ENCODE peak calls at places on chromosomes 13 and 19, in eight cellular contexts. Y is suprapubic skin, V is IMR-90, X is astrocyte of the cerebellum, U is GM20000, T is GM23338, Z is body of pancreas, K is spleen. W is an unnamed sample.

GRCh38 chr19:13975870-13976269 is 23.6 kb downstream of the DCAF15 start:
- DNase-seq in Y (no peak), V (no peak), X (no peak), U (no peak), T (no peak), Z (no peak), K (no peak), W (no peak)

GRCh38 chr13:44280461-44280860 is 93.2 kb upstream of the SERP2 start:
- DNase-seq in Y (no peak), V (peak), X (no peak), U (no peak), T (no peak), Z (no peak), K (no peak), W (peak)

GRCh38 chr13:96020941-96021340 is 32.3 kb downstream of the UGGT2 start:
- DNase-seq in Y (no peak), V (no peak), X (no peak), U (no peak), T (no peak), Z (peak), K (no peak), W (no peak)

GRCh38 chr19:58181902-58182576 is 822 bp upstream of the ZNF274 start:
- DNase-seq in Y (peak), V (no peak), X (no peak), U (peak), T (peak), Z (peak), K (peak), W (peak)

GRCh38 chr13:27919299-27919933 is 384 bp upstream of the PDX1 start:
- DNase-seq in Y (no peak), V (no peak), X (no peak), U (peak), T (no peak), Z (peak), K (no peak), W (no peak)

GRCh38 chr13:77599351-77599750 is 63.8 kb downstream of the SCEL start:
- DNase-seq in Y (no peak), V (no peak), X (no peak), U (no peak), T (no peak), Z (no peak), K (no peak), W (no peak)

GRCh38 chr19:53389591-53390377 is 5.2 kb upstream of the ZNF765 start:
- DNase-seq in Y (no peak), V (no peak), X (no peak), U (no peak), T (peak), Z (no peak), K (no peak), W (no peak)

GRCh38 chr19:29843180-29844051 is 31.6 kb downstream of the CCNE1 start:
- DNase-seq in Y (peak), V (no peak), X (no peak), U (no peak), T (peak), Z (no peak), K (peak), W (no peak)

GRCh38 chr13:106858910-106859309 is 291.0 kb upstream of the ARGLU1 start:
- DNase-seq in Y (no peak), V (no peak), X (peak), U (no peak), T (peak), Z (no peak), K (no peak), W (no peak)

GRCh38 chr13:73138276-73138950 is 79.6 kb downstream of the KLF5 start:
- DNase-seq in Y (no peak), V (peak), X (no peak), U (no peak), T (peak), Z (peak), K (no peak), W (no peak)

GRCh38 chr13:41354416-41354815 is 43.3 kb downstream of the NAA16 start:
- DNase-seq in Y (no peak), V (peak), X (no peak), U (no peak), T (no peak), Z (no peak), K (no peak), W (no peak)

GRCh38 chr13:79482271-79482970 is 1.5 kb downstream of the NDFIP2 start:
- DNase-seq in Y (no peak), V (peak), X (no peak), U (no peak), T (no peak), Z (no peak), K (no peak), W (no peak)

GRCh38 chr19:8396563-8397203 is 6.5 kb downstream of the RAB11B start:
- DNase-seq in Y (peak), V (peak), X (no peak), U (peak), T (peak), Z (peak), K (peak), W (no peak)

GRCh38 chr13:24680258-24680920 is at the start of gene ATP12A:
- DNase-seq in Y (peak), V (no peak), X (no peak), U (peak), T (peak), Z (peak), K (no peak), W (no peak)

GRCh38 chr19:55540619-55541018 is 3.7 kb upstream of the SBK2 start:
- DNase-seq in Y (no peak), V (no peak), X (no peak), U (no peak), T (no peak), Z (no peak), K (no peak), W (no peak)

GRCh38 chr13:80340643-80341097 is 256 bp downstream of the SPRY2 start:
- DNase-seq in Y (peak), V (peak), X (no peak), U (peak), T (no peak), Z (no peak), K (no peak), W (no peak)

GRCh38 chr19:5354403-5354802 is 13.8 kb upstream of the PTPRS start:
- DNase-seq in Y (no peak), V (no peak), X (no peak), U (peak), T (peak), Z (no peak), K (no peak), W (no peak)

GRCh38 chr19:51016798-51017683 is 2.5 kb downstream of the KLK10 start:
- DNase-seq in Y (no peak), V (peak), X (no peak), U (peak), T (peak), Z (peak), K (peak), W (no peak)

GRCh38 chr19:33660426-33661160 is 38.8 kb downstream of the CHST8 start:
- DNase-seq in Y (no peak), V (no peak), X (no peak), U (no peak), T (peak), Z (no peak), K (no peak), W (peak)

GRCh38 chr13:77537302-77537919 is 1.9 kb downstream of the SCEL start:
- DNase-seq in Y (no peak), V (no peak), X (no peak), U (no peak), T (no peak), Z (no peak), K (no peak), W (no peak)

GRCh38 chr13:31965361-31966066 is 66.1 kb upstream of the FRY start:
- DNase-seq in Y (no peak), V (peak), X (peak), U (peak), T (no peak), Z (peak), K (no peak), W (no peak)

GRCh38 chr19:41228486-41228885 is 9.5 kb downstream of the AXL start:
- DNase-seq in Y (no peak), V (no peak), X (no peak), U (no peak), T (no peak), Z (no peak), K (no peak), W (no peak)

GRCh38 chr13:106887686-106888085 is 319.7 kb upstream of the ARGLU1 start:
- DNase-seq in Y (no peak), V (no peak), X (no peak), U (no peak), T (no peak), Z (no peak), K (no peak), W (no peak)

GRCh38 chr19:58572818-58573657 is at the start of gene MZF1:
- DNase-seq in Y (peak), V (peak), X (peak), U (peak), T (peak), Z (peak), K (peak), W (peak)

GRCh38 chr19:33677745-33678426 is 56.1 kb downstream of the CHST8 start:
- DNase-seq in Y (peak), V (no peak), X (no peak), U (no peak), T (peak), Z (no peak), K (peak), W (peak)

GRCh38 chr13:42574011-42574410 is at the start of gene TNFSF11:
- DNase-seq in Y (no peak), V (no peak), X (no peak), U (peak), T (peak), Z (no peak), K (no peak), W (no peak)

GRCh38 chr13:27133889-27134288 is 37.7 kb downstream of the USP12 start:
- DNase-seq in Y (no peak), V (no peak), X (no peak), U (no peak), T (no peak), Z (no peak), K (no peak), W (no peak)

GRCh38 chr19:3129112-3129511 is 6.7 kb upstream of the GNA15 start:
- DNase-seq in Y (no peak), V (peak), X (peak), U (no peak), T (peak), Z (no peak), K (no peak), W (no peak)

GRCh38 chr13:106597759-106598395 is 29.9 kb upstream of the ARGLU1 start:
- DNase-seq in Y (no peak), V (no peak), X (no peak), U (no peak), T (no peak), Z (no peak), K (no peak), W (no peak)

GRCh38 chr19:14434543-14435319 is 1.6 kb downstream of the PKN1 start:
- DNase-seq in Y (peak), V (peak), X (peak), U (no peak), T (no peak), Z (peak), K (peak), W (peak)

GRCh38 chr13:80336335-80336734 is 4.6 kb downstream of the SPRY2 start:
- DNase-seq in Y (no peak), V (peak), X (no peak), U (no peak), T (no peak), Z (no peak), K (no peak), W (no peak)

GRCh38 chr19:50694815-50695145 is 24.8 kb downstream of the SHANK1 start:
- DNase-seq in Y (no peak), V (no peak), X (no peak), U (no peak), T (peak), Z (no peak), K (no peak), W (no peak)

GRCh38 chr19:45542234-45542668 is 35.0 kb downstream of the VASP start:
- DNase-seq in Y (no peak), V (no peak), X (no peak), U (peak), T (no peak), Z (no peak), K (no peak), W (no peak)

GRCh38 chr19:10230155-10230903 is 802 bp downstream of the S1PR2 start:
- DNase-seq in Y (peak), V (peak), X (no peak), U (peak), T (peak), Z (peak), K (peak), W (no peak)
- TF ChIP-seq CTCF in Y (no peak), V (no peak), X (no peak), U (no peak), T (no peak), Z (no peak), K (no peak), W (no peak)

GRCh38 chr19:31286491-31286890 is 62.7 kb downstream of the TSHZ3 start:
- DNase-seq in Y (no peak), V (no peak), X (no peak), U (no peak), T (no peak), Z (no peak), K (peak), W (no peak)

GRCh38 chr19:31284621-31285020 is 64.6 kb downstream of the TSHZ3 start:
- DNase-seq in Y (no peak), V (no peak), X (no peak), U (no peak), T (no peak), Z (no peak), K (no peak), W (no peak)

GRCh38 chr19:31285744-31286143 is 63.5 kb downstream of the TSHZ3 start:
- DNase-seq in Y (no peak), V (peak), X (peak), U (peak), T (no peak), Z (no peak), K (peak), W (no peak)

GRCh38 chr19:31282346-31282745 is 66.9 kb downstream of the TSHZ3 start:
- DNase-seq in Y (no peak), V (no peak), X (no peak), U (no peak), T (no peak), Z (no peak), K (no peak), W (no peak)

DNA sequence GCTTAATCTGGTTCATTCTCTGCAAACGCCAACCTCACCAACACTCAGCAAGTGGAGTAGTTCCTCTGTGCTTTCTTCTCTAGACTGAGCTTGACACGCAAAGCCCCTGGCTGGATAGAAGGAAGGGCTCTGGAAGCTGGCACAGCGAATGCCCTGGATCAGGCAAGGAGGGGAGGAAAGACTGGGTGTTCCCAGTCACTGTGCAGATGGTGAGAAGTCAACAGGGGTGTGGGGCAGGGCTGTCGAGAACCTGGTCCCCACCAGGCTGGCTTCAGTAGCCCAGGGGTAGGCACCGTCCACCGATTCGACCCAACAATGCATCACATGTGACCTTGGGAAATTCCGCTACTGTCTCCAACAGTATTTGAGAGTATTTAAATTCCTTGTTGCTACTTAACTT is 65.5 kb downstream of the TSHZ3 start:
- DNase-seq in Y (no peak), V (no peak), X (no peak), U (no peak), T (peak), Z (no peak), K (peak), W (no peak)
- TF ChIP-seq CTCF in Y (no peak), V (no peak), X (no peak), U (no peak), T (no peak), Z (no peak), K (no peak), W (no peak)

GRCh38 chr13:45879666-45880065 is 28.1 kb upstream of the SIAH3 start:
- DNase-seq in Y (no peak), V (no peak), X (no peak), U (no peak), T (peak), Z (peak), K (no peak), W (no peak)
- TF ChIP-seq CTCF in Y (no peak), V (no peak), X (peak), U (no peak), T (peak), Z (peak), K (no peak), W (no peak)

GRCh38 chr19:6935069-6935468 is 47.7 kb downstream of the ADGRE1 start:
- DNase-seq in Y (no peak), V (no peak), X (no peak), U (no peak), T (no peak), Z (no peak), K (no peak), W (no peak)
- TF ChIP-seq CTCF in Y (no peak), V (no peak), X (no peak), U (no peak), T (no peak), Z (no peak), K (no peak), W (no peak)

GRCh38 chr19:18118420-18119242 is 21.1 kb downstream of the MAST3 start:
- DNase-seq in Y (no peak), V (peak), X (no peak), U (no peak), T (no peak), Z (peak), K (no peak), W (no peak)
- TF ChIP-seq CTCF in Y (no peak), V (no peak), X (no peak), U (no peak), T (no peak), Z (no peak), K (no peak), W (no peak)

GRCh38 chr13:33865945-33866344 is 48.0 kb downstream of the RFC3 start:
- DNase-seq in Y (no peak), V (no peak), X (no peak), U (peak), T (no peak), Z (no peak), K (no peak), W (no peak)
- TF ChIP-seq CTCF in Y (no peak), V (no peak), X (no peak), U (no peak), T (no peak), Z (no peak), K (no peak), W (no peak)

GRCh38 chr13:39766464-39767167 is 111.2 kb downstream of the COG6 start:
- DNase-seq in Y (no peak), V (no peak), X (no peak), U (no peak), T (no peak), Z (no peak), K (no peak), W (no peak)

GRCh38 chr13:39767791-39768564 is 112.5 kb downstream of the COG6 start:
- DNase-seq in Y (no peak), V (no peak), X (no peak), U (no peak), T (peak), Z (no peak), K (no peak), W (no peak)

GRCh38 chr13:39770514-39770913 is 115.1 kb downstream of the COG6 start:
- DNase-seq in Y (no peak), V (no peak), X (no peak), U (no peak), T (no peak), Z (no peak), K (no peak), W (no peak)

GRCh38 chr13:39768962-39769361 is 113.5 kb downstream of the COG6 start:
- DNase-seq in Y (no peak), V (no peak), X (no peak), U (no peak), T (no peak), Z (no peak), K (no peak), W (no peak)

DNA sequence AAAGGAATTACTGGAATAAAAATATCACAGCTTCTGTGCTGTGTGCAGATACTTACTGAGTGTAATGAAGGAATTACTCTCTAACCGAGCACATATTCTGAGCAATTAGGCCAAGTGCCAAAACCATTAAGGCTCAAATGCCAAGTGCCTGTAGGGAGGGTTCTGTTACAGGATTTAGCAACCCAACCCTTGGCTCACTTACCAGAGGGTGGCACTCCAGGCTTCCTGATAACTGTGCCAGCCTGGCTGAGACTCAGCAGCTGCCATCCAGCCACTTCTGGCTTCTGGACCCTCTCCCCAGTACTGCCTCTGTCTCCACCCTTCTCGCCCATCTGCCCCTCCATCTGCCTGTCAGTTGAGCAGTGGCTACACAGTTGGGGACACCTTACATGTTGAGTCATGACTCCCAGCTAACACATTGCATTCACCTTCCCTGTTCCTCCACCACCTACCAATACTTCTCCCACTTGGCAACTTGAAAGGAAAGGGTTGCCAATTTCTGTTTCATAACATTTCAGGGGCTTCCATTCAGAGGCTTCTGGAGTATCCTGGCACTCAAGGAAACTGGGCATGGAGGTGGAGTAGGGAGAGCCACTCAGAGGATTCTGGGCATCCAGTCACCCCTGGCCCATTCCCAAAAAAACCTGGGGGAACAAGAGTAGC is 110.5 kb downstream of the COG6 start:
- DNase-seq in Y (no peak), V (no peak), X (peak), U (no peak), T (peak), Z (peak), K (no peak), W (no peak)
- TF ChIP-seq CTCF in Y (peak), V (peak), X (no peak), U (no peak), T (peak), Z (peak), K (no peak), W (no peak)

GRCh38 chr19:10219678-10220077 is 11.5 kb downstream of the S1PR2 start:
- DNase-seq in Y (no peak), V (peak), X (no peak), U (peak), T (peak), Z (no peak), K (no peak), W (no peak)
- TF ChIP-seq CTCF in Y (peak), V (peak), X (peak), U (peak), T (peak), Z (no peak), K (peak), W (no peak)

DNA sequence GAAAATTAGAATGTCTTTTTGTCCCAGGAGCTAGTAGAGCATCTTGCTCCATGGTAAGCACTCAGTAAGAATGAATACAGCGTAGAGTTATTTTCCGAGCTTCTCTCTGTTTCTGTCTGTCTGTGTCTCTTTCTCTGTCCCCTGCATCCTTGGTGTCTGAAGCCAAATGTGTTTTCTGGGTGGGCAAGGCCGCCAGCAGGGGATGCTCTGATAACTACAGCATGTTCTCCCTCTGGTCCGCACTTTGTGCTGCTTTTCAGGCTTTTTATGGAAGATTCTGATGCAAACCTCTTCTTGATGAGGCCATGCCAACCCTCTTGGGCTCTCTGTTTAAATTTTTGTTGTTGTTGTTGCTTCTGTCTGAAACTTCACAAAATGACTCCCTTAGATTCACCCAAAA is 142.8 kb upstream of the UBL3 start:
- DNase-seq in Y (no peak), V (no peak), X (no peak), U (no peak), T (peak), Z (no peak), K (no peak), W (no peak)
- TF ChIP-seq CTCF in Y (no peak), V (peak), X (peak), U (no peak), T (peak), Z (no peak), K (no peak), W (no peak)

W was measured in coronary artery.